ENCODE peak calls at places on chromosomes 2 and 18, in eight cellular contexts. One of them, this sample, is unnamed.

GRCh38 chr2:43175187-43175490 is 51.3 kb downstream of the ZFP36L2 start:
- DNase-seq in foreskin keratinocyte: peak; percentile 77
- DNase-seq in activated CD8-positive, alpha-beta T cell treated with anti-CD3 and anti-CD28 coated beads for 36 hours: peak; percentile 45
- DNase-seq in chondrocyte: no peak
- DNase-seq in kidney: no peak
- DNase-seq in tibial artery: no peak
- DNase-seq in CD4-positive, alpha-beta T cell: no peak
- DNase-seq in adrenal gland: no peak
- DNase-seq in this sample: no peak

GRCh38 chr18:54222922-54223567 is 1.4 kb downstream of the MBD2 start:
- DNase-seq in tibial artery: no peak
- DNase-seq in adrenal gland: no peak
- DNase-seq in chondrocyte: no peak
- DNase-seq in foreskin keratinocyte: no peak
- DNase-seq in kidney: no peak
- DNase-seq in CD4-positive, alpha-beta T cell: peak; percentile 59
- DNase-seq in activated CD8-positive, alpha-beta T cell treated with anti-CD3 and anti-CD28 coated beads for 36 hours: peak; percentile 72
- DNase-seq in this sample: no peak

GRCh38 chr2:159677654-159678053 is 34.7 kb upstream of the MARCHF7 start:
- DNase-seq in tibial artery: no peak
- DNase-seq in foreskin keratinocyte: no peak
- DNase-seq in activated CD8-positive, alpha-beta T cell treated with anti-CD3 and anti-CD28 coated beads for 36 hours: no peak
- DNase-seq in chondrocyte: no peak
- DNase-seq in adrenal gland: no peak
- DNase-seq in CD4-positive, alpha-beta T cell: no peak
- DNase-seq in kidney: no peak
- DNase-seq in this sample: no peak

GRCh38 chr2:199459286-199460100 is 1.8 kb upstream of the SATB2 start:
- DNase-seq in activated CD8-positive, alpha-beta T cell treated with anti-CD3 and anti-CD28 coated beads for 36 hours: peak; percentile 72
- DNase-seq in kidney: peak; percentile 94
- DNase-seq in adrenal gland: peak; percentile 90
- DNase-seq in chondrocyte: peak; percentile 96
- DNase-seq in CD4-positive, alpha-beta T cell: peak; percentile 41
- DNase-seq in foreskin keratinocyte: peak; percentile 93
- DNase-seq in tibial artery: peak; percentile 82
- DNase-seq in this sample: peak; percentile 65

GRCh38 chr18:13218376-13219011 is at the start of gene LDLRAD4:
- DNase-seq in CD4-positive, alpha-beta T cell: peak; percentile 56
- DNase-seq in tibial artery: peak; percentile 59
- DNase-seq in kidney: peak; percentile 89
- DNase-seq in foreskin keratinocyte: no peak
- DNase-seq in adrenal gland: peak; percentile 57
- DNase-seq in chondrocyte: no peak
- DNase-seq in activated CD8-positive, alpha-beta T cell treated with anti-CD3 and anti-CD28 coated beads for 36 hours: peak; percentile 58
- DNase-seq in this sample: no peak

GRCh38 chr2:74281141-74281540 is 62.1 kb downstream of the SLC4A5 start:
- DNase-seq in tibial artery: no peak
- DNase-seq in kidney: no peak
- DNase-seq in CD4-positive, alpha-beta T cell: no peak
- DNase-seq in activated CD8-positive, alpha-beta T cell treated with anti-CD3 and anti-CD28 coated beads for 36 hours: no peak
- DNase-seq in adrenal gland: no peak
- DNase-seq in chondrocyte: no peak
- DNase-seq in foreskin keratinocyte: no peak
- DNase-seq in this sample: no peak

GRCh38 chr2:113910110-113910717 is 20.3 kb downstream of the ACTR3 start:
- DNase-seq in CD4-positive, alpha-beta T cell: peak; percentile 43
- DNase-seq in activated CD8-positive, alpha-beta T cell treated with anti-CD3 and anti-CD28 coated beads for 36 hours: peak; percentile 83
- DNase-seq in kidney: no peak
- DNase-seq in tibial artery: no peak
- DNase-seq in chondrocyte: no peak
- DNase-seq in adrenal gland: peak; percentile 46
- DNase-seq in foreskin keratinocyte: peak; percentile 13
- DNase-seq in this sample: no peak

GRCh38 chr2:38720613-38721241 is 30.4 kb downstream of the SRSF7 start:
- DNase-seq in tibial artery: peak; percentile 88
- DNase-seq in adrenal gland: peak; percentile 95
- DNase-seq in CD4-positive, alpha-beta T cell: no peak
- DNase-seq in foreskin keratinocyte: peak; percentile 85
- DNase-seq in kidney: peak; percentile 91
- DNase-seq in activated CD8-positive, alpha-beta T cell treated with anti-CD3 and anti-CD28 coated beads for 36 hours: peak; percentile 42
- DNase-seq in chondrocyte: no peak
- DNase-seq in this sample: peak; percentile 42

GRCh38 chr2:160419776-160420521 is 73.7 kb downstream of the RBMS1 start:
- DNase-seq in adrenal gland: no peak
- DNase-seq in activated CD8-positive, alpha-beta T cell treated with anti-CD3 and anti-CD28 coated beads for 36 hours: no peak
- DNase-seq in tibial artery: no peak
- DNase-seq in CD4-positive, alpha-beta T cell: no peak
- DNase-seq in foreskin keratinocyte: no peak
- DNase-seq in kidney: no peak
- DNase-seq in chondrocyte: no peak
- DNase-seq in this sample: no peak

GRCh38 chr2:147925886-147926285 is 81.1 kb downstream of the ACVR2A start:
- DNase-seq in foreskin keratinocyte: no peak
- DNase-seq in CD4-positive, alpha-beta T cell: no peak
- DNase-seq in kidney: no peak
- DNase-seq in activated CD8-positive, alpha-beta T cell treated with anti-CD3 and anti-CD28 coated beads for 36 hours: no peak
- DNase-seq in chondrocyte: no peak
- DNase-seq in adrenal gland: no peak
- DNase-seq in tibial artery: no peak
- DNase-seq in this sample: no peak

GRCh38 chr2:128416781-128417180 is 98.1 kb upstream of the HS6ST1 start:
- DNase-seq in tibial artery: no peak
- DNase-seq in CD4-positive, alpha-beta T cell: no peak
- DNase-seq in foreskin keratinocyte: no peak
- DNase-seq in kidney: peak; percentile 30
- DNase-seq in activated CD8-positive, alpha-beta T cell treated with anti-CD3 and anti-CD28 coated beads for 36 hours: no peak
- DNase-seq in adrenal gland: no peak
- DNase-seq in chondrocyte: no peak
- DNase-seq in this sample: no peak

GRCh38 chr2:47089083-47089464 is 66.0 kb downstream of the STPG4 start:
- DNase-seq in chondrocyte: no peak
- DNase-seq in CD4-positive, alpha-beta T cell: no peak
- DNase-seq in activated CD8-positive, alpha-beta T cell treated with anti-CD3 and anti-CD28 coated beads for 36 hours: no peak
- DNase-seq in adrenal gland: no peak
- DNase-seq in tibial artery: no peak
- DNase-seq in kidney: no peak
- DNase-seq in foreskin keratinocyte: peak; percentile 61
- DNase-seq in this sample: no peak

GRCh38 chr2:236684534-236685256 is 115.1 kb downstream of the ACKR3 start:
- DNase-seq in chondrocyte: no peak
- DNase-seq in adrenal gland: no peak
- DNase-seq in CD4-positive, alpha-beta T cell: no peak
- DNase-seq in kidney: no peak
- DNase-seq in foreskin keratinocyte: no peak
- DNase-seq in activated CD8-positive, alpha-beta T cell treated with anti-CD3 and anti-CD28 coated beads for 36 hours: no peak
- DNase-seq in tibial artery: peak; percentile 11
- DNase-seq in this sample: no peak

GRCh38 chr2:110688594-110689091 is 10.8 kb upstream of the BUB1 start:
- DNase-seq in CD4-positive, alpha-beta T cell: no peak
- DNase-seq in chondrocyte: no peak
- DNase-seq in adrenal gland: no peak
- DNase-seq in activated CD8-positive, alpha-beta T cell treated with anti-CD3 and anti-CD28 coated beads for 36 hours: no peak
- DNase-seq in foreskin keratinocyte: peak; percentile 79
- DNase-seq in tibial artery: no peak
- DNase-seq in kidney: no peak
- DNase-seq in this sample: no peak

GRCh38 chr2:39530423-39530866 is 93.4 kb upstream of the MAP4K3 start:
- DNase-seq in chondrocyte: no peak
- DNase-seq in adrenal gland: no peak
- DNase-seq in activated CD8-positive, alpha-beta T cell treated with anti-CD3 and anti-CD28 coated beads for 36 hours: no peak
- DNase-seq in kidney: no peak
- DNase-seq in CD4-positive, alpha-beta T cell: no peak
- DNase-seq in tibial artery: no peak
- DNase-seq in foreskin keratinocyte: no peak
- DNase-seq in this sample: no peak

GRCh38 chr2:56047136-56047535 is 123.6 kb upstream of the EFEMP1 start:
- DNase-seq in activated CD8-positive, alpha-beta T cell treated with anti-CD3 and anti-CD28 coated beads for 36 hours: no peak
- DNase-seq in chondrocyte: no peak
- DNase-seq in kidney: no peak
- DNase-seq in CD4-positive, alpha-beta T cell: no peak
- DNase-seq in foreskin keratinocyte: no peak
- DNase-seq in adrenal gland: no peak
- DNase-seq in tibial artery: no peak
- DNase-seq in this sample: no peak

GRCh38 chr2:23554054-23554697 is 169.2 kb downstream of the KLHL29 start:
- DNase-seq in foreskin keratinocyte: no peak
- DNase-seq in activated CD8-positive, alpha-beta T cell treated with anti-CD3 and anti-CD28 coated beads for 36 hours: no peak
- DNase-seq in tibial artery: peak; percentile 76
- DNase-seq in CD4-positive, alpha-beta T cell: no peak
- DNase-seq in chondrocyte: peak; percentile 75
- DNase-seq in kidney: peak; percentile 81
- DNase-seq in adrenal gland: no peak
- DNase-seq in this sample: no peak

GRCh38 chr2:72139871-72140620 is 7.6 kb downstream of the CYP26B1 start:
- DNase-seq in kidney: peak; percentile 68
- DNase-seq in adrenal gland: no peak
- DNase-seq in CD4-positive, alpha-beta T cell: no peak
- DNase-seq in foreskin keratinocyte: no peak
- DNase-seq in activated CD8-positive, alpha-beta T cell treated with anti-CD3 and anti-CD28 coated beads for 36 hours: no peak
- DNase-seq in tibial artery: no peak
- DNase-seq in chondrocyte: peak; percentile 75
- DNase-seq in this sample: peak; percentile 2

GRCh38 chr2:176285321-176285720 is 16.1 kb downstream of the MTX2 start:
- DNase-seq in foreskin keratinocyte: peak; percentile 75
- DNase-seq in CD4-positive, alpha-beta T cell: no peak
- DNase-seq in chondrocyte: no peak
- DNase-seq in kidney: no peak
- DNase-seq in tibial artery: no peak
- DNase-seq in activated CD8-positive, alpha-beta T cell treated with anti-CD3 and anti-CD28 coated beads for 36 hours: no peak
- DNase-seq in adrenal gland: no peak
- DNase-seq in this sample: no peak

GRCh38 chr2:26273501-26273900 is 28.8 kb downstream of the HADHB start:
- DNase-seq in chondrocyte: no peak
- DNase-seq in adrenal gland: no peak
- DNase-seq in kidney: no peak
- DNase-seq in foreskin keratinocyte: no peak
- DNase-seq in CD4-positive, alpha-beta T cell: no peak
- DNase-seq in tibial artery: no peak
- DNase-seq in activated CD8-positive, alpha-beta T cell treated with anti-CD3 and anti-CD28 coated beads for 36 hours: no peak
- DNase-seq in this sample: no peak

GRCh38 chr2:15582153-15582552 is 9.5 kb upstream of the DDX1 start:
- DNase-seq in foreskin keratinocyte: no peak
- DNase-seq in activated CD8-positive, alpha-beta T cell treated with anti-CD3 and anti-CD28 coated beads for 36 hours: no peak
- DNase-seq in kidney: no peak
- DNase-seq in chondrocyte: no peak
- DNase-seq in CD4-positive, alpha-beta T cell: no peak
- DNase-seq in adrenal gland: no peak
- DNase-seq in tibial artery: no peak
- DNase-seq in this sample: no peak

GRCh38 chr18:23438608-23439366 is 14.3 kb upstream of the RIOK3 start:
- DNase-seq in adrenal gland: no peak
- DNase-seq in kidney: no peak
- DNase-seq in CD4-positive, alpha-beta T cell: no peak
- DNase-seq in foreskin keratinocyte: no peak
- DNase-seq in activated CD8-positive, alpha-beta T cell treated with anti-CD3 and anti-CD28 coated beads for 36 hours: peak; percentile 7
- DNase-seq in tibial artery: no peak
- DNase-seq in chondrocyte: no peak
- DNase-seq in this sample: no peak

GRCh38 chr2:41856946-41857345 is 190.9 kb upstream of the PKDCC start:
- DNase-seq in chondrocyte: no peak
- DNase-seq in foreskin keratinocyte: no peak
- DNase-seq in kidney: no peak
- DNase-seq in tibial artery: no peak
- DNase-seq in adrenal gland: no peak
- DNase-seq in CD4-positive, alpha-beta T cell: no peak
- DNase-seq in activated CD8-positive, alpha-beta T cell treated with anti-CD3 and anti-CD28 coated beads for 36 hours: no peak
- DNase-seq in this sample: no peak

GRCh38 chr2:70501215-70501614 is 52.4 kb downstream of the TGFA start:
- DNase-seq in activated CD8-positive, alpha-beta T cell treated with anti-CD3 and anti-CD28 coated beads for 36 hours: no peak
- DNase-seq in kidney: no peak
- DNase-seq in foreskin keratinocyte: no peak
- DNase-seq in CD4-positive, alpha-beta T cell: no peak
- DNase-seq in tibial artery: no peak
- DNase-seq in chondrocyte: no peak
- DNase-seq in adrenal gland: no peak
- DNase-seq in this sample: no peak

GRCh38 chr2:70807102-70807827 is 13.1 kb downstream of the CLEC4F start:
- DNase-seq in activated CD8-positive, alpha-beta T cell treated with anti-CD3 and anti-CD28 coated beads for 36 hours: no peak
- DNase-seq in tibial artery: no peak
- DNase-seq in adrenal gland: no peak
- DNase-seq in chondrocyte: no peak
- DNase-seq in CD4-positive, alpha-beta T cell: no peak
- DNase-seq in foreskin keratinocyte: no peak
- DNase-seq in kidney: no peak
- DNase-seq in this sample: no peak

GRCh38 chr2:166375205-166375735 is 474 bp downstream of the SCN9A start:
- DNase-seq in tibial artery: no peak
- DNase-seq in activated CD8-positive, alpha-beta T cell treated with anti-CD3 and anti-CD28 coated beads for 36 hours: no peak
- DNase-seq in kidney: no peak
- DNase-seq in adrenal gland: no peak
- DNase-seq in chondrocyte: no peak
- DNase-seq in foreskin keratinocyte: no peak
- DNase-seq in CD4-positive, alpha-beta T cell: no peak
- DNase-seq in this sample: no peak
- TF ChIP-seq CTCF in tibial artery: no peak
- TF ChIP-seq CTCF in activated CD8-positive, alpha-beta T cell treated with anti-CD3 and anti-CD28 coated beads for 36 hours: no peak
- TF ChIP-seq CTCF in kidney: no peak
- TF ChIP-seq CTCF in adrenal gland: no peak
- TF ChIP-seq CTCF in chondrocyte: no peak
- TF ChIP-seq CTCF in foreskin keratinocyte: no peak
- TF ChIP-seq CTCF in CD4-positive, alpha-beta T cell: no peak
- TF ChIP-seq CTCF in this sample: no peak

DNA sequence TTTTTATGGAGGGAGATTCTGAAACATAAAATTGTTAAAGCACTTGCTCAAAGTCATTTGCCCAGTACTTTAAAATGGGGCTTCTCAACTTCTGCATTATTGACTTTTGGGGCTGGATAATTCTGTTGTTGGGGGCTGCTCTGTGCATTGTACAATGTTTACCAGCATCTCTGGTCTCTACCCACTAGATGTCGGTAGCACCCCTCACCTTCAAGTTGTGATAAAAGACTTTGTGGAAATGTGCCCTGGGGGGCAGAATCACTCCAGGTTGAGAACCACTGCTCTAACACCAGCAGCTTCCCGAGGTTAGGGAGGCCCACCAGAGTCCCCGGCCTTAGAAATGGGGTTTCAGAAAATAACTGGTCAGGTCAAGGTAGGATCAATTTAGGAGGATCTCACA is 26.8 kb upstream of the CUL3 start:
- DNase-seq in kidney: no peak
- DNase-seq in activated CD8-positive, alpha-beta T cell treated with anti-CD3 and anti-CD28 coated beads for 36 hours: no peak
- DNase-seq in adrenal gland: no peak
- DNase-seq in foreskin keratinocyte: no peak
- DNase-seq in CD4-positive, alpha-beta T cell: no peak
- DNase-seq in chondrocyte: no peak
- DNase-seq in tibial artery: no peak
- DNase-seq in this sample: no peak
- TF ChIP-seq CTCF in kidney: no peak
- TF ChIP-seq CTCF in activated CD8-positive, alpha-beta T cell treated with anti-CD3 and anti-CD28 coated beads for 36 hours: no peak
- TF ChIP-seq CTCF in adrenal gland: no peak
- TF ChIP-seq CTCF in foreskin keratinocyte: peak; percentile 41
- TF ChIP-seq CTCF in CD4-positive, alpha-beta T cell: no peak
- TF ChIP-seq CTCF in chondrocyte: no peak
- TF ChIP-seq CTCF in tibial artery: no peak
- TF ChIP-seq CTCF in this sample: no peak

GRCh38 chr2:201522965-201523364 is 71.4 kb downstream of the STRADB start:
- DNase-seq in tibial artery: no peak
- DNase-seq in kidney: no peak
- DNase-seq in CD4-positive, alpha-beta T cell: no peak
- DNase-seq in foreskin keratinocyte: no peak
- DNase-seq in chondrocyte: no peak
- DNase-seq in activated CD8-positive, alpha-beta T cell treated with anti-CD3 and anti-CD28 coated beads for 36 hours: no peak
- DNase-seq in adrenal gland: no peak
- DNase-seq in this sample: no peak
- TF ChIP-seq CTCF in tibial artery: no peak
- TF ChIP-seq CTCF in kidney: no peak
- TF ChIP-seq CTCF in CD4-positive, alpha-beta T cell: no peak
- TF ChIP-seq CTCF in foreskin keratinocyte: no peak
- TF ChIP-seq CTCF in chondrocyte: no peak
- TF ChIP-seq CTCF in activated CD8-positive, alpha-beta T cell treated with anti-CD3 and anti-CD28 coated beads for 36 hours: no peak
- TF ChIP-seq CTCF in adrenal gland: no peak
- TF ChIP-seq CTCF in this sample: no peak

GRCh38 chr2:52340185-52340584 is 1308.3 kb upstream of the NRXN1 start:
- DNase-seq in kidney: no peak
- DNase-seq in foreskin keratinocyte: no peak
- DNase-seq in adrenal gland: no peak
- DNase-seq in tibial artery: no peak
- DNase-seq in chondrocyte: no peak
- DNase-seq in activated CD8-positive, alpha-beta T cell treated with anti-CD3 and anti-CD28 coated beads for 36 hours: no peak
- DNase-seq in CD4-positive, alpha-beta T cell: no peak
- DNase-seq in this sample: no peak
- TF ChIP-seq CTCF in kidney: no peak
- TF ChIP-seq CTCF in foreskin keratinocyte: no peak
- TF ChIP-seq CTCF in adrenal gland: no peak
- TF ChIP-seq CTCF in tibial artery: no peak
- TF ChIP-seq CTCF in chondrocyte: no peak
- TF ChIP-seq CTCF in activated CD8-positive, alpha-beta T cell treated with anti-CD3 and anti-CD28 coated beads for 36 hours: no peak
- TF ChIP-seq CTCF in CD4-positive, alpha-beta T cell: no peak
- TF ChIP-seq CTCF in this sample: no peak

This sample was measured in omental fat pad.